ENCODE peak calls at places on chromosome 15, in seven cellular contexts. One of them, this sample, is unnamed.

GRCh38 chr15:71443538-71443937 is 328.3 kb downstream of the THSD4 start:
- DNase-seq in ovary: peak
- DNase-seq in neural crest cell: peak
- DNase-seq in type B pancreatic cell: no peak
- DNase-seq in osteocyte: no peak
- DNase-seq in upper lobe of right lung: peak
- DNase-seq in Calu3: peak
- DNase-seq in this sample: peak

GRCh38 chr15:62306851-62307504 is 141.9 kb upstream of the C2CD4B start:
- DNase-seq in osteocyte: no peak
- DNase-seq in type B pancreatic cell: no peak
- DNase-seq in Calu3: peak
- DNase-seq in neural crest cell: peak
- DNase-seq in upper lobe of right lung: no peak
- DNase-seq in ovary: no peak
- DNase-seq in this sample: peak

GRCh38 chr15:65925338-65925737 is 56.0 kb downstream of the RAB11A start:
- DNase-seq in ovary: no peak
- DNase-seq in osteocyte: no peak
- DNase-seq in upper lobe of right lung: no peak
- DNase-seq in type B pancreatic cell: no peak
- DNase-seq in neural crest cell: no peak
- DNase-seq in Calu3: no peak
- DNase-seq in this sample: no peak

GRCh38 chr15:59439571-59439970 is 1.6 kb downstream of the FAM81A start:
- DNase-seq in neural crest cell: no peak
- DNase-seq in osteocyte: no peak
- DNase-seq in Calu3: no peak
- DNase-seq in ovary: no peak
- DNase-seq in upper lobe of right lung: no peak
- DNase-seq in type B pancreatic cell: no peak
- DNase-seq in this sample: no peak

GRCh38 chr15:60859996-60860494 is 369.1 kb downstream of the RORA start:
- DNase-seq in upper lobe of right lung: no peak
- DNase-seq in Calu3: no peak
- DNase-seq in osteocyte: no peak
- DNase-seq in type B pancreatic cell: no peak
- DNase-seq in neural crest cell: no peak
- DNase-seq in ovary: no peak
- DNase-seq in this sample: no peak

GRCh38 chr15:23690450-23690852 is 3.3 kb upstream of the NDN start:
- DNase-seq in ovary: peak
- DNase-seq in osteocyte: no peak
- DNase-seq in neural crest cell: peak
- DNase-seq in type B pancreatic cell: peak
- DNase-seq in upper lobe of right lung: peak
- DNase-seq in Calu3: no peak
- DNase-seq in this sample: peak

GRCh38 chr15:85649372-85649771 is 145.4 kb downstream of the KLHL25 start:
- DNase-seq in neural crest cell: peak
- DNase-seq in Calu3: no peak
- DNase-seq in ovary: no peak
- DNase-seq in osteocyte: no peak
- DNase-seq in type B pancreatic cell: no peak
- DNase-seq in upper lobe of right lung: no peak
- DNase-seq in this sample: no peak

GRCh38 chr15:66941231-66941711 is 124.1 kb upstream of the SMAD3 start:
- DNase-seq in osteocyte: no peak
- DNase-seq in type B pancreatic cell: no peak
- DNase-seq in Calu3: no peak
- DNase-seq in neural crest cell: no peak
- DNase-seq in ovary: no peak
- DNase-seq in upper lobe of right lung: no peak
- DNase-seq in this sample: no peak

GRCh38 chr15:70559840-70560239 is 203.5 kb downstream of the UACA start:
- DNase-seq in ovary: no peak
- DNase-seq in osteocyte: no peak
- DNase-seq in type B pancreatic cell: no peak
- DNase-seq in upper lobe of right lung: no peak
- DNase-seq in Calu3: no peak
- DNase-seq in neural crest cell: no peak
- DNase-seq in this sample: no peak

GRCh38 chr15:61025283-61025682 is 203.8 kb downstream of the RORA start:
- DNase-seq in neural crest cell: no peak
- DNase-seq in Calu3: no peak
- DNase-seq in osteocyte: no peak
- DNase-seq in upper lobe of right lung: no peak
- DNase-seq in type B pancreatic cell: no peak
- DNase-seq in ovary: no peak
- DNase-seq in this sample: no peak

GRCh38 chr15:95277266-95277665 is 1045.9 kb downstream of the MCTP2 start:
- DNase-seq in ovary: no peak
- DNase-seq in neural crest cell: no peak
- DNase-seq in type B pancreatic cell: no peak
- DNase-seq in upper lobe of right lung: no peak
- DNase-seq in Calu3: no peak
- DNase-seq in osteocyte: no peak
- DNase-seq in this sample: no peak

GRCh38 chr15:93180128-93180527 is 91.1 kb upstream of the RGMA start:
- DNase-seq in upper lobe of right lung: no peak
- DNase-seq in Calu3: no peak
- DNase-seq in ovary: no peak
- DNase-seq in neural crest cell: no peak
- DNase-seq in osteocyte: no peak
- DNase-seq in type B pancreatic cell: no peak
- DNase-seq in this sample: no peak

GRCh38 chr15:70066422-70066821 is 31.3 kb downstream of the TLE3 start:
- DNase-seq in ovary: no peak
- DNase-seq in type B pancreatic cell: no peak
- DNase-seq in upper lobe of right lung: no peak
- DNase-seq in neural crest cell: no peak
- DNase-seq in Calu3: no peak
- DNase-seq in osteocyte: no peak
- DNase-seq in this sample: no peak

GRCh38 chr15:39281094-39281493 is 299.8 kb upstream of the THBS1 start:
- DNase-seq in ovary: no peak
- DNase-seq in type B pancreatic cell: no peak
- DNase-seq in neural crest cell: no peak
- DNase-seq in osteocyte: no peak
- DNase-seq in Calu3: no peak
- DNase-seq in upper lobe of right lung: no peak
- DNase-seq in this sample: no peak

GRCh38 chr15:46137443-46137842 is 502.6 kb downstream of the SQOR start:
- DNase-seq in upper lobe of right lung: no peak
- DNase-seq in neural crest cell: no peak
- DNase-seq in ovary: no peak
- DNase-seq in Calu3: no peak
- DNase-seq in osteocyte: no peak
- DNase-seq in type B pancreatic cell: no peak
- DNase-seq in this sample: no peak

GRCh38 chr15:57198654-57199241 is 177.6 kb upstream of the CGNL1 start:
- DNase-seq in type B pancreatic cell: no peak
- DNase-seq in neural crest cell: no peak
- DNase-seq in Calu3: no peak
- DNase-seq in upper lobe of right lung: no peak
- DNase-seq in osteocyte: no peak
- DNase-seq in ovary: no peak
- DNase-seq in this sample: peak

GRCh38 chr15:69410290-69410874 is 3.8 kb upstream of the KIF23 start:
- DNase-seq in osteocyte: no peak
- DNase-seq in upper lobe of right lung: no peak
- DNase-seq in Calu3: peak
- DNase-seq in ovary: no peak
- DNase-seq in neural crest cell: no peak
- DNase-seq in type B pancreatic cell: no peak
- DNase-seq in this sample: peak

GRCh38 chr15:57720861-57721260 is 14.3 kb downstream of the POLR2M start:
- DNase-seq in ovary: no peak
- DNase-seq in neural crest cell: no peak
- DNase-seq in upper lobe of right lung: no peak
- DNase-seq in osteocyte: no peak
- DNase-seq in Calu3: no peak
- DNase-seq in type B pancreatic cell: no peak
- DNase-seq in this sample: no peak

GRCh38 chr15:90595760-90596155 is 66.0 kb downstream of the CRTC3 start:
- DNase-seq in type B pancreatic cell: no peak
- DNase-seq in Calu3: no peak
- DNase-seq in neural crest cell: no peak
- DNase-seq in ovary: no peak
- DNase-seq in osteocyte: no peak
- DNase-seq in upper lobe of right lung: no peak
- DNase-seq in this sample: no peak

GRCh38 chr15:56968821-56969220 is 50.4 kb downstream of the TCF12 start:
- DNase-seq in upper lobe of right lung: no peak
- DNase-seq in type B pancreatic cell: no peak
- DNase-seq in Calu3: peak
- DNase-seq in neural crest cell: no peak
- DNase-seq in ovary: no peak
- DNase-seq in osteocyte: no peak
- DNase-seq in this sample: no peak

GRCh38 chr15:31403606-31404005 is 77.0 kb downstream of the KLF13 start:
- DNase-seq in ovary: no peak
- DNase-seq in Calu3: no peak
- DNase-seq in upper lobe of right lung: no peak
- DNase-seq in type B pancreatic cell: no peak
- DNase-seq in neural crest cell: no peak
- DNase-seq in osteocyte: no peak
- DNase-seq in this sample: no peak

GRCh38 chr15:34085746-34086145 is 15.9 kb downstream of the EMC7 start:
- DNase-seq in type B pancreatic cell: no peak
- DNase-seq in ovary: no peak
- DNase-seq in upper lobe of right lung: no peak
- DNase-seq in osteocyte: no peak
- DNase-seq in Calu3: no peak
- DNase-seq in neural crest cell: no peak
- DNase-seq in this sample: no peak

GRCh38 chr15:45535486-45536042 is 13.0 kb upstream of the SLC30A4 start:
- DNase-seq in ovary: no peak
- DNase-seq in upper lobe of right lung: no peak
- DNase-seq in type B pancreatic cell: no peak
- DNase-seq in Calu3: peak
- DNase-seq in neural crest cell: no peak
- DNase-seq in osteocyte: no peak
- DNase-seq in this sample: no peak

GRCh38 chr15:91694131-91694828 is 159.2 kb upstream of the SLCO3A1 start:
- DNase-seq in osteocyte: no peak
- DNase-seq in Calu3: no peak
- DNase-seq in upper lobe of right lung: no peak
- DNase-seq in neural crest cell: no peak
- DNase-seq in ovary: no peak
- DNase-seq in type B pancreatic cell: no peak
- DNase-seq in this sample: peak

GRCh38 chr15:82647045-82647834 is at the start of gene CPEB1:
- DNase-seq in neural crest cell: peak
- DNase-seq in osteocyte: no peak
- DNase-seq in upper lobe of right lung: no peak
- DNase-seq in ovary: peak
- DNase-seq in Calu3: peak
- DNase-seq in type B pancreatic cell: no peak
- DNase-seq in this sample: peak
- TF ChIP-seq CTCF in neural crest cell: peak
- TF ChIP-seq CTCF in osteocyte: peak
- TF ChIP-seq CTCF in upper lobe of right lung: peak
- TF ChIP-seq CTCF in ovary: no peak
- TF ChIP-seq CTCF in Calu3: no peak
- TF ChIP-seq CTCF in type B pancreatic cell: peak
- TF ChIP-seq CTCF in this sample: no peak

GRCh38 chr15:40847225-40847961 is 3.5 kb downstream of the SPINT1 start:
- DNase-seq in ovary: no peak
- DNase-seq in upper lobe of right lung: peak
- DNase-seq in neural crest cell: no peak
- DNase-seq in type B pancreatic cell: no peak
- DNase-seq in Calu3: peak
- DNase-seq in osteocyte: no peak
- DNase-seq in this sample: peak
- TF ChIP-seq CTCF in ovary: no peak
- TF ChIP-seq CTCF in upper lobe of right lung: no peak
- TF ChIP-seq CTCF in neural crest cell: no peak
- TF ChIP-seq CTCF in type B pancreatic cell: no peak
- TF ChIP-seq CTCF in Calu3: no peak
- TF ChIP-seq CTCF in osteocyte: no peak
- TF ChIP-seq CTCF in this sample: no peak

GRCh38 chr15:77630956-77631789 is 1.5 kb downstream of the LINGO1 start:
- DNase-seq in osteocyte: no peak
- DNase-seq in ovary: no peak
- DNase-seq in Calu3: peak
- DNase-seq in upper lobe of right lung: no peak
- DNase-seq in type B pancreatic cell: no peak
- DNase-seq in neural crest cell: peak
- DNase-seq in this sample: no peak
- TF ChIP-seq CTCF in osteocyte: peak
- TF ChIP-seq CTCF in ovary: no peak
- TF ChIP-seq CTCF in Calu3: no peak
- TF ChIP-seq CTCF in upper lobe of right lung: peak
- TF ChIP-seq CTCF in type B pancreatic cell: peak
- TF ChIP-seq CTCF in neural crest cell: no peak
- TF ChIP-seq CTCF in this sample: peak

GRCh38 chr15:43133429-43134156 is at the start of gene TMEM62:
- DNase-seq in ovary: peak
- DNase-seq in type B pancreatic cell: peak
- DNase-seq in neural crest cell: peak
- DNase-seq in upper lobe of right lung: peak
- DNase-seq in Calu3: peak
- DNase-seq in osteocyte: no peak
- DNase-seq in this sample: peak
- TF ChIP-seq CTCF in ovary: no peak
- TF ChIP-seq CTCF in type B pancreatic cell: peak
- TF ChIP-seq CTCF in neural crest cell: no peak
- TF ChIP-seq CTCF in upper lobe of right lung: peak
- TF ChIP-seq CTCF in Calu3: no peak
- TF ChIP-seq CTCF in osteocyte: no peak
- TF ChIP-seq CTCF in this sample: no peak